ENCODE peak calls at places on chromosomes 16 and 17, in nine cellular contexts. T is AG04450, W is breast epithelium, G is PC-3, L is PC-9, O is adrenal gland, X is ovary, N is pancreas, C is heart left ventricle. F is an unnamed sample.

GRCh38 chr17:57585341-57586098 is 159.6 kb downstream of the CCDC182 start:
- DNase-seq in T (no peak), W (no peak), G (no peak), L (no peak), O (no peak), X (no peak), N (no peak), C (no peak), F (no peak)

GRCh38 chr17:29617125-29617480 is 5.6 kb downstream of the CORO6 start:
- DNase-seq in T (no peak), W (peak), G (peak), L (no peak), O (peak), X (no peak), N (peak), C (no peak), F (no peak)

GRCh38 chr16:2586901-2587480 is 49.2 kb downstream of the PDPK1 start:
- DNase-seq in T (no peak), W (no peak), G (no peak), L (no peak), O (no peak), X (no peak), N (no peak), C (no peak), F (no peak)

GRCh38 chr16:23125277-23125676 is 24.0 kb downstream of the USP31 start:
- DNase-seq in T (no peak), W (no peak), G (no peak), L (no peak), O (no peak), X (no peak), N (no peak), C (no peak), F (no peak)

GRCh38 chr17:28949185-28950016 is 1.9 kb downstream of the PHF12 start:
- DNase-seq in T (no peak), W (peak), G (peak), L (peak), O (peak), X (peak), N (peak), C (peak), F (no peak)

GRCh38 chr16:23188911-23189310 is 6.4 kb downstream of the SCNN1G start:
- DNase-seq in T (no peak), W (no peak), G (no peak), L (peak), O (no peak), X (no peak), N (no peak), C (no peak), F (no peak)

GRCh38 chr17:52136173-52136572 is 22.3 kb downstream of the CA10 start:
- DNase-seq in T (no peak), W (no peak), G (no peak), L (no peak), O (no peak), X (no peak), N (no peak), C (no peak), F (no peak)

GRCh38 chr17:43667506-43668438 is 6.0 kb upstream of the MEOX1 start:
- DNase-seq in T (no peak), W (no peak), G (peak), L (peak), O (no peak), X (no peak), N (no peak), C (no peak), F (no peak)

GRCh38 chr17:21001813-21002221 is 41.0 kb downstream of the USP22 start:
- DNase-seq in T (no peak), W (no peak), G (peak), L (no peak), O (peak), X (no peak), N (no peak), C (no peak), F (no peak)

GRCh38 chr16:88759245-88759975 is 25.6 kb downstream of the PIEZO1 start:
- DNase-seq in T (no peak), W (no peak), G (no peak), L (no peak), O (peak), X (peak), N (no peak), C (no peak), F (peak)

GRCh38 chr17:50686494-50687199 is 21.1 kb downstream of the ANKRD40 start:
- DNase-seq in T (no peak), W (peak), G (peak), L (no peak), O (peak), X (peak), N (peak), C (peak), F (no peak)

GRCh38 chr17:68197091-68197996 is 50.5 kb upstream of the AMZ2 start:
- DNase-seq in T (no peak), W (no peak), G (peak), L (no peak), O (peak), X (no peak), N (no peak), C (no peak), F (no peak)

GRCh38 chr16:23031508-23032098 is 117.6 kb downstream of the USP31 start:
- DNase-seq in T (no peak), W (no peak), G (no peak), L (no peak), O (no peak), X (no peak), N (no peak), C (no peak), F (no peak)

GRCh38 chr17:48905987-48906515 is 2.2 kb upstream of the UBE2Z start:
- DNase-seq in T (no peak), W (no peak), G (no peak), L (no peak), O (no peak), X (no peak), N (no peak), C (no peak), F (no peak)

GRCh38 chr17:48044851-48045250 is 3.3 kb upstream of the NFE2L1 start:
- DNase-seq in T (no peak), W (no peak), G (no peak), L (no peak), O (no peak), X (no peak), N (no peak), C (no peak), F (no peak)

GRCh38 chr17:32907583-32907982 is 20.4 kb upstream of the TMEM98 start:
- DNase-seq in T (no peak), W (no peak), G (no peak), L (no peak), O (peak), X (no peak), N (no peak), C (no peak), F (no peak)

GRCh38 chr17:50354198-50354597 is 8.3 kb downstream of the XYLT2 start:
- DNase-seq in T (no peak), W (no peak), G (no peak), L (no peak), O (no peak), X (no peak), N (no peak), C (no peak), F (no peak)

GRCh38 chr17:65057520-65058075 is 1.1 kb upstream of the GNA13 start:
- DNase-seq in T (no peak), W (peak), G (no peak), L (no peak), O (peak), X (peak), N (peak), C (peak), F (no peak)

GRCh38 chr16:56281256-56281805 is 90.0 kb downstream of the GNAO1 start:
- DNase-seq in T (no peak), W (no peak), G (peak), L (no peak), O (no peak), X (no peak), N (no peak), C (no peak), F (no peak)

GRCh38 chr17:36550491-36551417 is 6.0 kb downstream of the GGNBP2 start:
- DNase-seq in T (no peak), W (no peak), G (no peak), L (no peak), O (no peak), X (no peak), N (no peak), C (no peak), F (no peak)

GRCh38 chr16:10895053-10895946 is 18.3 kb downstream of the CIITA start:
- DNase-seq in T (no peak), W (no peak), G (peak), L (no peak), O (no peak), X (peak), N (no peak), C (peak), F (no peak)

GRCh38 chr17:40617678-40618240 is 29.9 kb downstream of the SMARCE1 start:
- DNase-seq in T (no peak), W (no peak), G (peak), L (peak), O (peak), X (no peak), N (no peak), C (no peak), F (no peak)

GRCh38 chr17:72713701-72714100 is 378.8 kb downstream of the SLC39A11 start:
- DNase-seq in T (no peak), W (no peak), G (no peak), L (no peak), O (no peak), X (no peak), N (no peak), C (no peak), F (no peak)

GRCh38 chr16:19213885-19214284 is 45.8 kb downstream of the SYT17 start:
- DNase-seq in T (no peak), W (no peak), G (no peak), L (no peak), O (no peak), X (no peak), N (no peak), C (no peak), F (no peak)

GRCh38 chr17:55245986-55246385 is 18.8 kb upstream of the HLF start:
- DNase-seq in T (no peak), W (no peak), G (no peak), L (no peak), O (no peak), X (no peak), N (no peak), C (no peak), F (no peak)

GRCh38 chr17:80455328-80455710 is 21.1 kb downstream of the NPTX1 start:
- DNase-seq in T (no peak), W (no peak), G (peak), L (no peak), O (peak), X (no peak), N (peak), C (no peak), F (peak)

GRCh38 chr16:47141773-47142468 is 1.8 kb downstream of the NETO2 start:
- DNase-seq in T (peak), W (peak), G (peak), L (peak), O (peak), X (peak), N (peak), C (peak), F (peak)

GRCh38 chr17:36196099-36196496 is 460 bp downstream of the CCL3L1 start:
- DNase-seq in T (no peak), W (no peak), G (no peak), L (no peak), O (no peak), X (no peak), N (no peak), C (no peak), F (no peak)

GRCh38 chr16:31351937-31352315 is 3.0 kb upstream of the ITGAX start:
- DNase-seq in T (no peak), W (no peak), G (no peak), L (no peak), O (peak), X (no peak), N (no peak), C (no peak), F (no peak)

GRCh38 chr17:7589891-7590611 is at the start of gene SOX15:
- DNase-seq in T (no peak), W (no peak), G (peak), L (peak), O (no peak), X (no peak), N (no peak), C (no peak), F (no peak)

GRCh38 chr16:71249399-71249798 is 18.9 kb upstream of the HYDIN start:
- DNase-seq in T (no peak), W (no peak), G (no peak), L (no peak), O (no peak), X (no peak), N (no peak), C (no peak), F (no peak)
- TF ChIP-seq CTCF in T (no peak), W (no peak), G (no peak), L (no peak), O (no peak), X (no peak), N (no peak), C (no peak), F (no peak)

GRCh38 chr17:78977681-78977943 is 2.1 kb downstream of the LGALS3BP start:
- DNase-seq in T (no peak), W (no peak), G (no peak), L (no peak), O (no peak), X (no peak), N (no peak), C (no peak), F (no peak)
- H3K4me3 ChIP-seq in T (no peak), W (peak), G (no peak), L (peak), O (no peak), X (no peak), N (no peak), C (peak), F (no peak)

GRCh38 chr16:4474192-4474961 is at the start of gene NMRAL1:
- DNase-seq in T (no peak), W (peak), G (peak), L (peak), O (peak), X (peak), N (peak), C (peak), F (peak)

GRCh38 chr16:4481965-4482364 is 5.8 kb downstream of the HMOX2 start:
- DNase-seq in T (no peak), W (no peak), G (no peak), L (no peak), O (no peak), X (no peak), N (no peak), C (no peak), F (no peak)

GRCh38 chr16:4475880-4476790 is at the start of gene HMOX2:
- DNase-seq in T (no peak), W (peak), G (peak), L (peak), O (peak), X (peak), N (peak), C (peak), F (peak)

GRCh38 chr16:4481526-4481925 is 5.3 kb downstream of the HMOX2 start:
- DNase-seq in T (no peak), W (no peak), G (no peak), L (no peak), O (no peak), X (no peak), N (no peak), C (no peak), F (peak)

DNA sequence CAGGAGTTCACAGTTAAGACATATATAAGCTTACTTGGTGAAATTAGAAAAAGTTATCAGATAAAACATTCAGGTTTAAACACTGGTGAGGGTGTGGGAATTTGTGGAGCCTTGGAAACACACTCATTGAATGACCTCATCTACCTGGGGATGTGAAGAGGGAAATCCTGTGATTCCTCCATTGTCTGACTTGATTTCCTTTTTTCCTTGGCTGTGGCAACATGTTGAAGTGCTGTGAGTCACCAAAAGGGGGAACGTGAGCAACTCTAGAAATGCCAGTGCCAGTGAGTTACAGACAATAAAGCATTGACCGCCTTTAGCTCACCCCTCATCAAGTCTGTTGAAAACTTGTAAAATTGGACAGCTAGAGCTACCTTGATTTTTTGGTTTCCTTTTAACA is 1.8 kb downstream of the HMOX2 start:
- DNase-seq in T (no peak), W (no peak), G (peak), L (peak), O (no peak), X (no peak), N (no peak), C (no peak), F (no peak)
- TF ChIP-seq CTCF in T (peak), W (no peak), G (peak), L (no peak), O (no peak), X (no peak), N (no peak), C (no peak), F (no peak)

GRCh38 chr16:83814654-83814985 is 6.8 kb downstream of the HSBP1 start:
- DNase-seq in T (no peak), W (no peak), G (no peak), L (no peak), O (no peak), X (no peak), N (no peak), C (no peak), F (no peak)
- H3K4me3 ChIP-seq in T (no peak), W (no peak), G (no peak), L (no peak), O (no peak), X (no peak), N (no peak), C (no peak), F (no peak)

GRCh38 chr16:84090212-84090611 is 26.5 kb downstream of the MBTPS1 start:
- DNase-seq in T (no peak), W (no peak), G (no peak), L (no peak), O (no peak), X (no peak), N (no peak), C (no peak), F (no peak)

GRCh38 chr16:84086357-84086756 is 30.4 kb downstream of the MBTPS1 start:
- DNase-seq in T (no peak), W (no peak), G (no peak), L (no peak), O (no peak), X (no peak), N (no peak), C (peak), F (no peak)

GRCh38 chr16:84086996-84087395 is 29.7 kb downstream of the MBTPS1 start:
- DNase-seq in T (no peak), W (no peak), G (no peak), L (no peak), O (no peak), X (no peak), N (no peak), C (no peak), F (no peak)

GRCh38 chr16:84087461-84088151 is 29.1 kb downstream of the MBTPS1 start:
- DNase-seq in T (no peak), W (no peak), G (no peak), L (no peak), O (no peak), X (no peak), N (no peak), C (no peak), F (no peak)

GRCh38 chr16:84088695-84089395 is 27.9 kb downstream of the MBTPS1 start:
- DNase-seq in T (no peak), W (peak), G (peak), L (no peak), O (peak), X (no peak), N (no peak), C (peak), F (no peak)
- TF ChIP-seq CTCF in T (no peak), W (no peak), G (peak), L (no peak), O (no peak), X (no peak), N (no peak), C (no peak), F (no peak)